ENCODE peak calls at places on chromosome 10, in eight cellular contexts. Q is heart right ventricle, E is mammary epithelial cell, O is esophagus muscularis mucosa, C is kidney, I is PC-3, G is A549, S is psoas muscle. N is an unnamed sample. For H3K4me1, the result is how much of the 10 kb centered on the place peaks cover.

GRCh38 chr10:29658984-29659769 is 24.4 kb upstream of the SVIL start:
- DNase-seq in Q (no peak), E (peak), O (no peak), C (peak), I (peak), G (peak), S (peak), N (no peak)

GRCh38 chr10:46096426-46096825 is 50.4 kb upstream of the MSMB start:
- DNase-seq in Q (no peak), E (no peak), O (peak), C (no peak), I (peak), G (no peak), S (no peak), N (no peak)

GRCh38 chr10:130934333-130935035 is 377.0 kb downstream of the TCERG1L start:
- DNase-seq in Q (no peak), E (no peak), O (no peak), C (no peak), I (no peak), G (no peak), S (no peak), N (no peak)

GRCh38 chr10:72461085-72461484 is 106.4 kb upstream of the DNAJB12 start:
- DNase-seq in Q (no peak), E (no peak), O (no peak), C (no peak), I (no peak), G (no peak), S (no peak), N (no peak)

GRCh38 chr10:102593074-102593803 is 51.0 kb upstream of the TRIM8 start:
- DNase-seq in Q (no peak), E (peak), O (no peak), C (no peak), I (peak), G (no peak), S (no peak), N (no peak)

GRCh38 chr10:92111336-92111939 is 179.4 kb downstream of the CPEB3 start:
- DNase-seq in Q (no peak), E (no peak), O (no peak), C (no peak), I (peak), G (no peak), S (no peak), N (no peak)

GRCh38 chr10:77409697-77410471 is 227.7 kb downstream of the KCNMA1 start:
- DNase-seq in Q (no peak), E (no peak), O (no peak), C (peak), I (peak), G (no peak), S (no peak), N (peak)

GRCh38 chr10:24209421-24209770 is 458 bp downstream of the KIAA1217 start:
- DNase-seq in Q (no peak), E (peak), O (no peak), C (no peak), I (peak), G (peak), S (no peak), N (no peak)

GRCh38 chr10:98262571-98262970 is 5.4 kb downstream of the LOXL4 start:
- DNase-seq in Q (peak), E (peak), O (peak), C (peak), I (peak), G (no peak), S (peak), N (no peak)

GRCh38 chr10:32951111-32951510 is 6.9 kb downstream of the ITGB1 start:
- DNase-seq in Q (no peak), E (no peak), O (no peak), C (no peak), I (no peak), G (no peak), S (no peak), N (no peak)
- H3K4me1 ChIP-seq in Q (half or more), E (under half), O (half or more), C (under half), I (half or more), G (half or more), S (half or more), N (under half)

GRCh38 chr10:132539431-132539839 is 1.8 kb downstream of the INPP5A start:
- DNase-seq in Q (no peak), E (no peak), O (no peak), C (peak), I (no peak), G (no peak), S (peak), N (peak)

GRCh38 chr10:132540456-132540855 is 2.9 kb downstream of the INPP5A start:
- DNase-seq in Q (no peak), E (no peak), O (no peak), C (peak), I (peak), G (no peak), S (peak), N (peak)

GRCh38 chr10:132541129-132541528 is 3.5 kb downstream of the INPP5A start:
- DNase-seq in Q (no peak), E (no peak), O (no peak), C (peak), I (no peak), G (no peak), S (peak), N (peak)

GRCh38 chr10:132538790-132539421 is 1.3 kb downstream of the INPP5A start:
- DNase-seq in Q (no peak), E (no peak), O (no peak), C (peak), I (no peak), G (no peak), S (peak), N (peak)

DNA sequence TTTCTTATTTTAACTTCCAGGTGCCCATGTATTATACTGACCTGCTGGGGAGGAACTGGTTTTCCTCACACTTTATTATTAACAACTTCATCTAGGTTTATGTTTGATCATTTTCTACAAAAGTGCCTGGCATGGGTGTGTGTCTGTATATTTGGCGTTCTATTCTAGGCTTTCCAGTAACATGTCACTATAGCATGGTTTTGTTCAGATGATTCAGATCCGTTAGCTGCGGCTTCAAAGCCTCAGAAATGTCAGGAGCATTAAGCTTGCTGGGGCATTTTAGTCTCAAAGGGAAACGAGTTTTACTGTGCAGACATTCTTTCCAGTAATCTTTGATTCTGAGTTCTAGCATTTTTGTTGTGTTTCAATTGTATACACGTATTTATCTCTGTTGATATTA is 2.3 kb downstream of the INPP5A start:
- DNase-seq in Q (no peak), E (no peak), O (no peak), C (no peak), I (peak), G (no peak), S (no peak), N (no peak)
- H3K4me1 ChIP-seq in Q (half or more), E (under half), O (half or more), C (half or more), I (under half), G (under half), S (half or more), N (under half)

GRCh38 chr10:69472142-69472541 is 20.9 kb downstream of the TSPAN15 start:
- DNase-seq in Q (no peak), E (no peak), O (no peak), C (no peak), I (no peak), G (no peak), S (no peak), N (no peak)
- H3K4me1 ChIP-seq in Q (half or more), E (under half), O (half or more), C (under half), I (half or more), G (half or more), S (half or more), N (under half)

GRCh38 chr10:124599588-124600050 is 138.0 kb downstream of the LHPP start:
- DNase-seq in Q (no peak), E (no peak), O (no peak), C (peak), I (no peak), G (no peak), S (peak), N (no peak)

GRCh38 chr10:124598196-124598595 is 136.6 kb downstream of the LHPP start:
- DNase-seq in Q (no peak), E (no peak), O (no peak), C (peak), I (no peak), G (no peak), S (peak), N (no peak)

GRCh38 chr10:124600051-124600880 is 138.6 kb downstream of the LHPP start:
- DNase-seq in Q (peak), E (no peak), O (no peak), C (peak), I (no peak), G (no peak), S (peak), N (peak)

GRCh38 chr10:124597677-124598165 is 136.1 kb downstream of the LHPP start:
- DNase-seq in Q (no peak), E (no peak), O (no peak), C (peak), I (no peak), G (no peak), S (peak), N (no peak)

GRCh38 chr10:124598773-124599587 is 137.4 kb downstream of the LHPP start:
- DNase-seq in Q (no peak), E (no peak), O (no peak), C (peak), I (no peak), G (no peak), S (peak), N (peak)
- H3K4me1 ChIP-seq in Q (under half), E (under half), O (under half), C (under half), I (under half), G (under half), S (under half), N (under half)

DNA sequence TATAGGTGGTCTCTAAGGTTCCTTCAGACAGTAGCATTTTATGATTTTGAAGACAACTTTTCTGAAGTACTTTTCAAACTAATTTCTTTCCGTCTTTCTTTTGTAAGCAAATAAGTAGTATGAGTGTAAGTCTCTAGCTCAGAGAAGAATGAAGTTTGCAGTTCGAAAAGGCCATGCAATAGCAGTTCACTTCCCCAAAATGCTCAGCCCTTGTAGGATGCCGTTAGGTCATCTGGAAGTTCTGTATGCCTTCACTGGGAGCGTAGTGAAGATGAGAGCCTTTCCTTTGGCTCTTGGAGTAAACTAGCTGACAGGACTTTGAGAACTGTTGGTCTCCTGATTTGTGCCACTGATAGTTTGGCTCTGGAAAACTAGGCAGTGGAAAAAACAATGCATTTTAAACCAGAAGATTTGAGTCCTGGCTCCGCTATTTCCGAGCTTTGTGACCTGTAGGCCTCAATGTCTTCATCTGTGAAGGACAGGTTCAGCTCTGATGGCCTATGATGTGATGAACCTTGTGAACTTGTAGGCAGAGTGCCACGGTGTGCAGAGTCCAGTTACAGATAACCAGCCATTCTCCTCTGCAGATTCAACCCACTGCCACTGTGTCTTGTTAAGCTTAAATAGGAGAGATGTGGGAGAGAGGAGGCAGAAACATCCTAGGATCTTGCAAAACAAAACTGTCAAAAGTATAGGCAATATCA is 18.9 kb downstream of the SGPL1 start:
- DNase-seq in Q (no peak), E (no peak), O (no peak), C (no peak), I (no peak), G (no peak), S (no peak), N (no peak)
- H3K4me1 ChIP-seq in Q (under half), E (under half), O (under half), C (under half), I (under half), G (under half), S (under half), N (under half)

DNA sequence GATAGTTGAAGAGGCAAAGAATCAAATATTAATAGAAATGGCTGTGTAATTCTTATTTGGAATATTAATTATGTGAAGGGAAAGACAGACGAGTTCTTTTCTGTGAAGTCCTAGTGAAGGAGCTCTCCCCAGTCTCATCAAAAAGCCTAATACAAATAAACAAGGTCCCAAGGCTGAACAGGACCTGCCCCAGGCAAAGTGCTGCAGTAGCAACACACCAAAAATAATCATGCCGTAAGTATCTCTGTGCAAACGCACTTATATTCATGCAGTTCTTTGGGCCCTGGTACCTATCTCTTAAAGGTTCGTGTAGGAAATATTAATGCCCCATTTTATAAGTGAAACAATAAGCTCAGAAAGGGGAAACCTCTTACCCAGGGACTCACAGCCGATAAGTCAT is 12.2 kb upstream of the CHST15 start:
- DNase-seq in Q (no peak), E (peak), O (no peak), C (no peak), I (peak), G (peak), S (no peak), N (no peak)
- H3K4me1 ChIP-seq in Q (under half), E (under half), O (under half), C (under half), I (under half), G (under half), S (under half), N (under half)

GRCh38 chr10:113004219-113004618 is 54.2 kb downstream of the TCF7L2 start:
- DNase-seq in Q (no peak), E (no peak), O (no peak), C (no peak), I (no peak), G (no peak), S (no peak), N (no peak)
- H3K4me1 ChIP-seq in Q (half or more), E (under half), O (half or more), C (under half), I (under half), G (half or more), S (under half), N (under half)